ENCODE peak calls at places on chromosomes 12 and 14, in eight cellular contexts. One of them, this sample, is unnamed.

GRCh38 chr12:34289431-34290190 is 267.3 kb downstream of the ALG10 start:
- DNase-seq in amniotic stem cell: no peak
- DNase-seq in retinal pigment epithelial cell: no peak
- DNase-seq in GM13977: no peak
- DNase-seq in stimulated activated CD8-positive, alpha-beta memory T cell treated with anti-CD3 and anti-CD28 coated beads, Interleukin-2, amount 100 ng/mL, for 48 hours: no peak
- DNase-seq in cerebellar cortex: no peak
- DNase-seq in AG09319: no peak
- DNase-seq in activated CD8-positive, alpha-beta memory T cell treated with anti-CD3 and anti-CD28 coated beads for 24 hours: no peak
- DNase-seq in this sample: no peak

GRCh38 chr14:81401420-81402122 is 1.4 kb upstream of the STON2 start:
- DNase-seq in amniotic stem cell: no peak
- DNase-seq in retinal pigment epithelial cell: peak
- DNase-seq in GM13977: no peak
- DNase-seq in stimulated activated CD8-positive, alpha-beta memory T cell treated with anti-CD3 and anti-CD28 coated beads, Interleukin-2, amount 100 ng/mL, for 48 hours: no peak
- DNase-seq in cerebellar cortex: no peak
- DNase-seq in AG09319: peak
- DNase-seq in activated CD8-positive, alpha-beta memory T cell treated with anti-CD3 and anti-CD28 coated beads for 24 hours: no peak
- DNase-seq in this sample: no peak

GRCh38 chr14:66813636-66814035 is 305.7 kb downstream of the GPHN start:
- DNase-seq in amniotic stem cell: no peak
- DNase-seq in retinal pigment epithelial cell: no peak
- DNase-seq in GM13977: no peak
- DNase-seq in stimulated activated CD8-positive, alpha-beta memory T cell treated with anti-CD3 and anti-CD28 coated beads, Interleukin-2, amount 100 ng/mL, for 48 hours: no peak
- DNase-seq in cerebellar cortex: no peak
- DNase-seq in AG09319: no peak
- DNase-seq in activated CD8-positive, alpha-beta memory T cell treated with anti-CD3 and anti-CD28 coated beads for 24 hours: no peak
- DNase-seq in this sample: no peak

GRCh38 chr12:560666-561065 is 100.9 kb downstream of the B4GALNT3 start:
- DNase-seq in amniotic stem cell: no peak
- DNase-seq in retinal pigment epithelial cell: no peak
- DNase-seq in GM13977: no peak
- DNase-seq in stimulated activated CD8-positive, alpha-beta memory T cell treated with anti-CD3 and anti-CD28 coated beads, Interleukin-2, amount 100 ng/mL, for 48 hours: no peak
- DNase-seq in cerebellar cortex: no peak
- DNase-seq in AG09319: no peak
- DNase-seq in activated CD8-positive, alpha-beta memory T cell treated with anti-CD3 and anti-CD28 coated beads for 24 hours: no peak
- DNase-seq in this sample: no peak

GRCh38 chr12:98587084-98587483 is 6.4 kb upstream of the SLC25A3 start:
- DNase-seq in amniotic stem cell: no peak
- DNase-seq in retinal pigment epithelial cell: no peak
- DNase-seq in GM13977: no peak
- DNase-seq in stimulated activated CD8-positive, alpha-beta memory T cell treated with anti-CD3 and anti-CD28 coated beads, Interleukin-2, amount 100 ng/mL, for 48 hours: no peak
- DNase-seq in cerebellar cortex: no peak
- DNase-seq in AG09319: no peak
- DNase-seq in activated CD8-positive, alpha-beta memory T cell treated with anti-CD3 and anti-CD28 coated beads for 24 hours: no peak
- DNase-seq in this sample: no peak

GRCh38 chr14:29191092-29191491 is 424.5 kb downstream of the FOXG1 start:
- DNase-seq in amniotic stem cell: no peak
- DNase-seq in retinal pigment epithelial cell: no peak
- DNase-seq in GM13977: no peak
- DNase-seq in stimulated activated CD8-positive, alpha-beta memory T cell treated with anti-CD3 and anti-CD28 coated beads, Interleukin-2, amount 100 ng/mL, for 48 hours: no peak
- DNase-seq in cerebellar cortex: no peak
- DNase-seq in AG09319: no peak
- DNase-seq in activated CD8-positive, alpha-beta memory T cell treated with anti-CD3 and anti-CD28 coated beads for 24 hours: no peak
- DNase-seq in this sample: no peak

GRCh38 chr12:116504438-116504837 is 54.7 kb upstream of the MAP1LC3B2 start:
- DNase-seq in amniotic stem cell: no peak
- DNase-seq in retinal pigment epithelial cell: no peak
- DNase-seq in GM13977: no peak
- DNase-seq in stimulated activated CD8-positive, alpha-beta memory T cell treated with anti-CD3 and anti-CD28 coated beads, Interleukin-2, amount 100 ng/mL, for 48 hours: no peak
- DNase-seq in cerebellar cortex: no peak
- DNase-seq in AG09319: no peak
- DNase-seq in activated CD8-positive, alpha-beta memory T cell treated with anti-CD3 and anti-CD28 coated beads for 24 hours: no peak
- DNase-seq in this sample: no peak

GRCh38 chr14:50718949-50719348 is 50.8 kb upstream of the SAV1 start:
- DNase-seq in amniotic stem cell: no peak
- DNase-seq in retinal pigment epithelial cell: no peak
- DNase-seq in GM13977: no peak
- DNase-seq in stimulated activated CD8-positive, alpha-beta memory T cell treated with anti-CD3 and anti-CD28 coated beads, Interleukin-2, amount 100 ng/mL, for 48 hours: no peak
- DNase-seq in cerebellar cortex: no peak
- DNase-seq in AG09319: no peak
- DNase-seq in activated CD8-positive, alpha-beta memory T cell treated with anti-CD3 and anti-CD28 coated beads for 24 hours: no peak
- DNase-seq in this sample: no peak

GRCh38 chr14:99123208-99123870 is 148.7 kb downstream of the BCL11B start:
- DNase-seq in amniotic stem cell: no peak
- DNase-seq in retinal pigment epithelial cell: no peak
- DNase-seq in GM13977: no peak
- DNase-seq in stimulated activated CD8-positive, alpha-beta memory T cell treated with anti-CD3 and anti-CD28 coated beads, Interleukin-2, amount 100 ng/mL, for 48 hours: no peak
- DNase-seq in cerebellar cortex: no peak
- DNase-seq in AG09319: no peak
- DNase-seq in activated CD8-positive, alpha-beta memory T cell treated with anti-CD3 and anti-CD28 coated beads for 24 hours: peak
- DNase-seq in this sample: no peak

GRCh38 chr12:116048886-116049285 is 228.6 kb downstream of the MED13L start:
- DNase-seq in amniotic stem cell: no peak
- DNase-seq in retinal pigment epithelial cell: no peak
- DNase-seq in GM13977: no peak
- DNase-seq in stimulated activated CD8-positive, alpha-beta memory T cell treated with anti-CD3 and anti-CD28 coated beads, Interleukin-2, amount 100 ng/mL, for 48 hours: no peak
- DNase-seq in cerebellar cortex: peak
- DNase-seq in AG09319: no peak
- DNase-seq in activated CD8-positive, alpha-beta memory T cell treated with anti-CD3 and anti-CD28 coated beads for 24 hours: no peak
- DNase-seq in this sample: no peak